ENCODE peak calls at places on chromosomes 4 and X, in five cellular contexts. T is GM12878, B is SK-N-SH, I is K562, C is HepG2. Y is an unnamed sample.

GRCh38 chr4:122911588-122911987 is 10.8 kb downstream of the NUDT6 start:
- DNase-seq in T (no peak), B (no peak), C (no peak), I (no peak), Y (no peak)

GRCh38 chr4:38306482-38307071 is 346.4 kb downstream of the PTTG2 start:
- DNase-seq in T (peak; percentile 95), I (no peak), C (no peak), B (no peak), Y (no peak)

GRCh38 chrX:34879361-34879760 is 63.2 kb upstream of the FAM47B start:
- DNase-seq in T (no peak), I (no peak), B (no peak), C (no peak), Y (no peak)

GRCh38 chr4:86453044-86453501 is 93.2 kb upstream of the MAPK10 start:
- DNase-seq in T (no peak), B (no peak), C (no peak), I (no peak), Y (no peak)

GRCh38 chrX:150192846-150193245 is 170.3 kb upstream of the MAMLD1 start:
- DNase-seq in T (no peak), B (no peak), I (no peak), C (no peak), Y (no peak)

GRCh38 chrX:35809816-35810215 is 11.7 kb downstream of the MAGEB16 start:
- DNase-seq in T (no peak), C (no peak), B (no peak), I (no peak), Y (no peak)

GRCh38 chr4:90960433-90960832 is 833.2 kb downstream of the CCSER1 start:
- DNase-seq in C (no peak), T (no peak), B (no peak), I (no peak), Y (no peak)

GRCh38 chr4:169345207-169345788 is 74.5 kb upstream of the SH3RF1 start:
- DNase-seq in I (no peak), B (peak; percentile 10), T (no peak), C (no peak), Y (no peak)

GRCh38 chrX:27086221-27086620 is 376.9 kb downstream of the PPP4R3C start:
- DNase-seq in C (no peak), B (no peak), I (no peak), T (no peak), Y (no peak)

GRCh38 chrX:42755820-42756219 is 22.1 kb downstream of the PPP1R2C start:
- DNase-seq in C (no peak), T (no peak), I (no peak), B (no peak), Y (no peak)

GRCh38 chr4:146436423-146437162 is 85.1 kb downstream of the SLC10A7 start:
- DNase-seq in B (no peak), T (no peak), I (no peak), C (no peak), Y (no peak)

GRCh38 chr4:175970072-175970471 is 95.6 kb upstream of the WDR17 start:
- DNase-seq in T (no peak), B (no peak), I (no peak), C (no peak), Y (no peak)
- TF ChIP-seq FOXM1 in T (no peak), B (no peak), I (no peak), C (no peak), Y (no peak)

DNA sequence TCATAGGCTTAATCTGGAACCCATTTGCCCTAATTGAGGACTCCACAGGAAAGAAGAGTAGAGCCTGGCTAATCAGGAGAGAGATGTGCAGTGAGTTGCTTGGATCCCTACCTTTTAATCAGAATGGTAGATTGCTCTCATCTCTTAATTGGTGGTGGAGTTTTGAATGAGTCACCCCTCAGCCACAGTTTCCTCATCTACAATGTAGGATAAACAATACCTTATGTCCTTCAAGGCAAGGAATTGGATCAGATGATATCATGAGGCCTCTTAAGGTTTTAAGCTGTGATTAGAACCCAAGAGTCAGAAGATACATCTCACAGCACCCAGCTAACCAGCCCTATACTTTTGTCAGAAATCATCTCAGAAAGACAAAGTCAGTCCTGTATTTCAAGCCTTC is 39.1 kb downstream of the PDGFRA start:
- DNase-seq in C (no peak), I (no peak), B (no peak), T (no peak), Y (no peak)
- TF ChIP-seq FOXM1 in C (no peak), I (no peak), B (no peak), T (no peak), Y (no peak)

DNA sequence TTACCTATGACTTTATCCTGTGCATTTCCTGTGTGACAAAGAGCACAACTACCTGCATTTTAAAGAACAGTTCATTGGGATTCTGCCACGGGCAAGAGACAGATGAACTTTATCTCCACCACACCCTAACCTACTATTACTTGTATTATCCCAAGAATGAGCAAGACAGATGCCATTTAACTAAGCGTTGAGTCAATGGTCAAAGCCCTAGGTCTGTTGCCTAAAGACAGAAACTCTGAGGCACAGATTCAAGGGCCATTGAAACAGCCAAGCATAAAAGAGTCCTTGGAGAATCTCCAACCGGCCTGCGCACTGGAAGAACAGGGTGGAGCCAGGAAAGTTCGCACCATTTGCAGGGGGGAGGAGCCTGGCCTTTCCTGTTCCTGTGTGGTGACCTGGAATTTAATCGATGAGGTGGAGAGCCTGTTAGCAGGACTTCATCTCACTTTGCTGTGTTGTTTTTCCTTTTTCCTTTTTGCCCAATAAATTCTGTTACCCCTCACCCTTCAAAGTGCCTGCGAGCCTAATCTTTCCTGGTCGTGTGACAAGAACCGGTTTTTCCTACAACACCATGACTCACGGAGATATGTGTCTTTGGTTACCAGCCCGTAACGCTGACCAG is 146.4 kb upstream of the DIAPH2 start:
- DNase-seq in C (no peak), B (no peak), I (no peak), T (no peak), Y (no peak)
- TF ChIP-seq FOXM1 in C (no peak), B (no peak), I (no peak), T (no peak), Y (no peak)

GRCh38 chr4:1421650-1422049 is 15.4 kb upstream of the NKX1-1 start:
- DNase-seq in C (no peak), I (no peak), B (no peak), T (no peak), Y (no peak)
- TF ChIP-seq FOXM1 in C (no peak), I (no peak), B (no peak), T (no peak), Y (no peak)

GRCh38 chrX:72308209-72308565 is 2.5 kb upstream of the CITED1 start:
- DNase-seq in I (no peak), B (no peak), T (no peak), C (no peak), Y (no peak)

GRCh38 chrX:72306851-72307645 is 1.3 kb upstream of the CITED1 start:
- DNase-seq in T (no peak), I (peak; percentile 57), B (peak; percentile 87), C (peak; percentile 17), Y (peak; percentile 80)

GRCh38 chrX:72309297-72310071 is 3.8 kb upstream of the CITED1 start:
- DNase-seq in I (peak; percentile 37), T (no peak), C (no peak), B (no peak), Y (no peak)

GRCh38 chrX:72307646-72308051 is 1.9 kb upstream of the CITED1 start:
- DNase-seq in B (no peak), C (no peak), T (no peak), I (peak; percentile 2), Y (no peak)

DNA sequence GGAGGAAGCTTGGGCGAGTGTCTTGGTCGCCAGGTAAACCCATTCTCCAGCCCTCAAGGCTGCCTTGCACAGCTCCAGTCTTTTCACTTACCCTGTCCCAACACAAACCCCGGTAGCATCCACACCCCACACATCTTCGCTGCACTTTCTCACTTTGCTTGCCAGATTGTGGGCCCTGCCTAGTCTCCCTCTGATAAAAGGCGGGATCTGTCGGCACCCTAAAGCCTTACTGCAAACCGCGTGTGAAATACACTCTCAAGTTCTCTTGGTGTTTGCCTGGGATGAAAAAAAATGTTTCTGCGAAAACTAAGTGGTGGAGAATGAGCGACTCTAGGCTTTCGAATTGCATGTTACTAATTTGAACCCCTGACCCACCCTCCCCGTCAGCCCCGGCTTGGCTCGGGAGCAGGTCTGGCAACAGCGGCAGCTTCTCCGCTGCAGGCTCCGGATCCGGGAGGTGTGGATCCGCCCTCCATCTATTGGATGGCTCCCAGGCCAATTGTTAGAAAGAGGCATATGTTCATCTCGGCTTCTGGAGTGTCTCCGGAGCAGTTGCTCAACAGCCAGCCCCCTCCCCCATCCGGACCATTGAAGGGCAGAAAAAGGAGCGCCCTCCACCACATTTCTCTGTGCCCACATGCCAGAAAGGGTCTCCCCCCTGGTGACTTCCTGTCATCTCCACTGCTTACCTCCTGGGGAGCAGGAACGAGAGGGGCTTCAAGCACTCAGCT is 3.0 kb upstream of the CITED1 start:
- DNase-seq in B (peak; percentile 92), T (no peak), I (peak; percentile 71), C (peak; percentile 27), Y (peak; percentile 86)
- TF ChIP-seq FOXM1 in B (no peak), T (no peak), I (no peak), C (no peak), Y (peak; percentile 92)

GRCh38 chr4:75494563-75494962 is 19.6 kb downstream of the RCHY1 start:
- DNase-seq in B (no peak), I (no peak), T (no peak), C (no peak), Y (no peak)

GRCh38 chr4:75484195-75484594 is 30.0 kb downstream of the RCHY1 start:
- DNase-seq in T (no peak), C (no peak), B (no peak), I (no peak), Y (no peak)

GRCh38 chr4:75495489-75495888 is 18.7 kb downstream of the RCHY1 start:
- DNase-seq in C (no peak), T (no peak), I (no peak), B (no peak), Y (no peak)

DNA sequence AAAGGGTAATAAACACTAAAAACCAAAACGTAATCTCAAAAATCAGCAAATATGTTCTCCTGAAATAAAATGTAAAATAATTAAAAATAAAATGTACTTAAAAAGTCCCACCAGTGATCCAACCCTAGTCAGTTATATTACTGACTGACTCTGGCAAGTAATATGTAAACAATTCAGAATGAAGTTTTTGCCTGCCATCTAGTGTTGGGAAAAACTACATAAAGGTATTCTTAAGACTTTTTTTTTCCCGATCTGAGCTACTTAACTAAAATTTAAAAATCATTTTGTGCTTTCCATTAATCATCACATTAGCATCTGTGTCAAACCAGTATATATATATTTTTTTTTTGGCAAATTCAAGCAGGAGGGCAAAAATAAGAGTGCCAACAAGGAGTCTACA is 24.0 kb downstream of the RCHY1 start:
- DNase-seq in I (no peak), T (no peak), B (no peak), C (no peak), Y (no peak)
- TF ChIP-seq FOXM1 in I (no peak), T (no peak), B (no peak), C (no peak), Y (no peak)

Y was measured in HEK293T.